ENCODE peak calls at places on chromosome 19, in four cellular contexts. One of them, this sample, is unnamed.

GRCh38 chr19:37893845-37894575 is 12.4 kb downstream of the WDR87 start:
- DNase-seq in neural progenitor cell: no peak
- DNase-seq in GM23248: no peak
- DNase-seq in GM23338: no peak
- DNase-seq in this sample: no peak

GRCh38 chr19:2589441-2589840 is 113.1 kb downstream of the GNG7 start:
- DNase-seq in neural progenitor cell: no peak
- DNase-seq in GM23248: no peak
- DNase-seq in GM23338: peak
- DNase-seq in this sample: no peak

GRCh38 chr19:47518854-47519253 is 4.0 kb upstream of the NAPA start:
- DNase-seq in GM23338: no peak
- DNase-seq in GM23248: no peak
- DNase-seq in neural progenitor cell: no peak
- DNase-seq in this sample: no peak

GRCh38 chr19:2149980-2150793 is 1.2 kb downstream of the AP3D1 start:
- DNase-seq in neural progenitor cell: peak
- DNase-seq in GM23338: peak
- DNase-seq in GM23248: peak
- DNase-seq in this sample: no peak

GRCh38 chr19:10078329-10078728 is 7.8 kb upstream of the SHFL start:
- DNase-seq in neural progenitor cell: no peak
- DNase-seq in GM23248: no peak
- DNase-seq in GM23338: no peak
- DNase-seq in this sample: no peak

GRCh38 chr19:33771308-33772101 is 25.2 kb upstream of the KCTD15 start:
- DNase-seq in GM23248: peak
- DNase-seq in GM23338: peak
- DNase-seq in neural progenitor cell: peak
- DNase-seq in this sample: peak

GRCh38 chr19:29873024-29873800 is 61.4 kb downstream of the CCNE1 start:
- DNase-seq in GM23338: peak
- DNase-seq in neural progenitor cell: peak
- DNase-seq in GM23248: peak
- DNase-seq in this sample: peak

GRCh38 chr19:14350302-14350701 is 30.9 kb upstream of the ADGRE5 start:
- DNase-seq in GM23248: no peak
- DNase-seq in GM23338: no peak
- DNase-seq in neural progenitor cell: peak
- DNase-seq in this sample: no peak

GRCh38 chr19:7861619-7862412 is 12.4 kb downstream of the PRR36 start:
- DNase-seq in GM23338: peak
- DNase-seq in neural progenitor cell: peak
- DNase-seq in GM23248: no peak
- DNase-seq in this sample: no peak

GRCh38 chr19:14375582-14376291 is 5.5 kb upstream of the ADGRE5 start:
- DNase-seq in GM23248: peak
- DNase-seq in neural progenitor cell: no peak
- DNase-seq in GM23338: peak
- DNase-seq in this sample: no peak

GRCh38 chr19:45103200-45103624 is 10.2 kb downstream of the PPP1R37 start:
- DNase-seq in neural progenitor cell: no peak
- DNase-seq in GM23248: no peak
- DNase-seq in GM23338: no peak
- DNase-seq in this sample: peak

GRCh38 chr19:54172413-54172763 is 572 bp downstream of the TMC4 start:
- DNase-seq in GM23248: no peak
- DNase-seq in GM23338: no peak
- DNase-seq in neural progenitor cell: no peak
- DNase-seq in this sample: no peak

GRCh38 chr19:29724102-29724641 is 9.1 kb upstream of the C19orf12 start:
- DNase-seq in GM23338: peak
- DNase-seq in GM23248: peak
- DNase-seq in neural progenitor cell: peak
- DNase-seq in this sample: peak

GRCh38 chr19:56139847-56140582 is 1.1 kb upstream of the ZNF444 start:
- DNase-seq in GM23338: no peak
- DNase-seq in neural progenitor cell: no peak
- DNase-seq in GM23248: peak
- DNase-seq in this sample: no peak

GRCh38 chr19:20660473-20660872 is 898 bp downstream of the ZNF626 start:
- DNase-seq in GM23248: no peak
- DNase-seq in GM23338: peak
- DNase-seq in neural progenitor cell: peak
- DNase-seq in this sample: no peak

GRCh38 chr19:2561895-2562294 is 86.0 kb downstream of the GADD45B start:
- DNase-seq in GM23248: no peak
- DNase-seq in GM23338: no peak
- DNase-seq in neural progenitor cell: no peak
- DNase-seq in this sample: peak

GRCh38 chr19:2594319-2594718 is 108.2 kb downstream of the GNG7 start:
- DNase-seq in GM23248: no peak
- DNase-seq in GM23338: no peak
- DNase-seq in neural progenitor cell: no peak
- DNase-seq in this sample: no peak

GRCh38 chr19:48613852-48614435 is 932 bp downstream of the FAM83E start:
- DNase-seq in GM23338: no peak
- DNase-seq in neural progenitor cell: no peak
- DNase-seq in GM23248: peak
- DNase-seq in this sample: no peak

GRCh38 chr19:10010247-10010691 is at the start of gene COL5A3:
- DNase-seq in GM23338: peak
- DNase-seq in GM23248: peak
- DNase-seq in neural progenitor cell: peak
- DNase-seq in this sample: no peak

GRCh38 chr19:56333506-56333905 is 18.9 kb upstream of the ZSCAN5A start:
- DNase-seq in GM23248: peak
- DNase-seq in neural progenitor cell: peak
- DNase-seq in GM23338: peak
- DNase-seq in this sample: peak

GRCh38 chr19:49106648-49107135 is 7.5 kb upstream of the LIN7B start:
- DNase-seq in GM23338: peak
- DNase-seq in GM23248: peak
- DNase-seq in neural progenitor cell: peak
- DNase-seq in this sample: peak

GRCh38 chr19:4108767-4109625 is 14.9 kb downstream of the MAP2K2 start:
- DNase-seq in GM23338: no peak
- DNase-seq in GM23248: no peak
- DNase-seq in neural progenitor cell: no peak
- DNase-seq in this sample: peak

GRCh38 chr19:49361438-49362047 is 673 bp downstream of the TEAD2 start:
- DNase-seq in GM23248: peak
- DNase-seq in neural progenitor cell: peak
- DNase-seq in GM23338: peak
- DNase-seq in this sample: no peak

GRCh38 chr19:58396691-58397532 is 1.5 kb downstream of the RNF225 start:
- DNase-seq in GM23248: no peak
- DNase-seq in GM23338: peak
- DNase-seq in neural progenitor cell: no peak
- DNase-seq in this sample: no peak

GRCh38 chr19:44812142-44812718 is 3.3 kb downstream of the BCAM start:
- DNase-seq in GM23338: no peak
- DNase-seq in neural progenitor cell: no peak
- DNase-seq in GM23248: no peak
- DNase-seq in this sample: no peak

GRCh38 chr19:32874605-32875004 is 5.0 kb upstream of the SLC7A9 start:
- DNase-seq in GM23248: no peak
- DNase-seq in neural progenitor cell: no peak
- DNase-seq in GM23338: no peak
- DNase-seq in this sample: no peak

GRCh38 chr19:55546822-55547614 is 1.7 kb upstream of the SBK3 start:
- DNase-seq in GM23338: peak
- DNase-seq in GM23248: peak
- DNase-seq in neural progenitor cell: peak
- DNase-seq in this sample: no peak

GRCh38 chr19:538641-539428 is 5.0 kb upstream of the GZMM start:
- DNase-seq in GM23248: no peak
- DNase-seq in GM23338: no peak
- DNase-seq in neural progenitor cell: no peak
- DNase-seq in this sample: no peak

GRCh38 chr19:4320419-4320818 is 16.0 kb downstream of the FSD1 start:
- DNase-seq in GM23338: no peak
- DNase-seq in GM23248: no peak
- DNase-seq in neural progenitor cell: no peak
- DNase-seq in this sample: no peak

GRCh38 chr19:34313188-34313587 is 51.8 kb upstream of the GPI start:
- DNase-seq in neural progenitor cell: no peak
- DNase-seq in GM23338: no peak
- DNase-seq in GM23248: peak
- DNase-seq in this sample: no peak

GRCh38 chr19:39247701-39248664 is 673 bp downstream of the IFNL4 start:
- DNase-seq in GM23248: peak
- DNase-seq in GM23338: peak
- DNase-seq in neural progenitor cell: peak
- DNase-seq in this sample: no peak

GRCh38 chr19:39251081-39251480 is 2.4 kb upstream of the IFNL4 start:
- DNase-seq in GM23338: no peak
- DNase-seq in GM23248: no peak
- DNase-seq in neural progenitor cell: no peak
- DNase-seq in this sample: no peak

GRCh38 chr19:39248806-39249205 is at the start of gene IFNL4:
- DNase-seq in GM23248: no peak
- DNase-seq in GM23338: no peak
- DNase-seq in neural progenitor cell: no peak
- DNase-seq in this sample: no peak

GRCh38 chr19:39252458-39252857 is 3.8 kb upstream of the IFNL4 start:
- DNase-seq in neural progenitor cell: no peak
- DNase-seq in GM23248: no peak
- DNase-seq in GM23338: no peak
- DNase-seq in this sample: no peak

DNA sequence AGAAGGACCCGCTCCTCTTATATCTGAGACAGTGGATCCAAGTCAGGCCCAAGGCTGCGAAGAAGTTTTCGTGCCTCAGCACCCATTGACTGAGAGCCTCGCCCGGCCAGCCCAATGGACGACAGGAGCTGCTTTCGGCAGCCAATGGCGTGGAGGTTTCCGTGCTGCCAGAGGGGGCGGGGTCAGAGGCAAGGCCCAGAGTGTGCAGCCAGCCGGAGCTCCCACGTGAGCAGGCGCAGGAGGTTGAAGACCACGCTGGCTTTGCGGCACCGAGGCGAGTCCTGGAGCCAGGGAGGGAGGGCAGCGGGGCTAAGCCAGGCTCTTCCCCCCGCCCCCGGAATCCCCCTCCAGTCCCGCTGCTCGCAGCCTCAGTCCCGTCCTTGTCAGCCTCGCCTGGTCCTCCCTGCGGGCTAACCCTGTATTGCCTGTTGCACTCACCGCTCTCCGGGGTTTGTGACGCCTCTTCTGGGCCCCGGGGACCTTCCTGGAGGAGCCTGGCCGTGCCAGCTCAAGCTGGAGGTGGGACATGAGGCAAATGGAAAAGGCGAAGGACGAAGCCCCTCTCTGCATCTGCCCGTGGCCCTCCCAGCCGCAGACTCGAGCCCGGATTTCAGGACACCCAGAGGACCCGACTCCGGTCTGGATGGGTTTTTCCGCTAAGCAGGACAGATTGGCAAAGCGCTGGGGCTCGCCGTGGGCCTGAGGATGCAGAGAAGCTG is 1.5 kb downstream of the IFNL4 start:
- DNase-seq in GM23248: peak
- DNase-seq in neural progenitor cell: peak
- DNase-seq in GM23338: peak
- DNase-seq in this sample: no peak
- H3K4me3 ChIP-seq in GM23248: no peak
- H3K4me3 ChIP-seq in neural progenitor cell: peak
- H3K4me3 ChIP-seq in GM23338: peak
- H3K4me3 ChIP-seq in this sample: no peak

GRCh38 chr19:18418725-18419194 is 438 bp upstream of the SSBP4 start:
- DNase-seq in GM23248: peak
- DNase-seq in neural progenitor cell: no peak
- DNase-seq in GM23338: peak
- DNase-seq in this sample: no peak
- TF ChIP-seq EZH2 in GM23248: no peak
- TF ChIP-seq EZH2 in neural progenitor cell: no peak
- TF ChIP-seq EZH2 in GM23338: peak
- TF ChIP-seq EZH2 in this sample: no peak

DNA sequence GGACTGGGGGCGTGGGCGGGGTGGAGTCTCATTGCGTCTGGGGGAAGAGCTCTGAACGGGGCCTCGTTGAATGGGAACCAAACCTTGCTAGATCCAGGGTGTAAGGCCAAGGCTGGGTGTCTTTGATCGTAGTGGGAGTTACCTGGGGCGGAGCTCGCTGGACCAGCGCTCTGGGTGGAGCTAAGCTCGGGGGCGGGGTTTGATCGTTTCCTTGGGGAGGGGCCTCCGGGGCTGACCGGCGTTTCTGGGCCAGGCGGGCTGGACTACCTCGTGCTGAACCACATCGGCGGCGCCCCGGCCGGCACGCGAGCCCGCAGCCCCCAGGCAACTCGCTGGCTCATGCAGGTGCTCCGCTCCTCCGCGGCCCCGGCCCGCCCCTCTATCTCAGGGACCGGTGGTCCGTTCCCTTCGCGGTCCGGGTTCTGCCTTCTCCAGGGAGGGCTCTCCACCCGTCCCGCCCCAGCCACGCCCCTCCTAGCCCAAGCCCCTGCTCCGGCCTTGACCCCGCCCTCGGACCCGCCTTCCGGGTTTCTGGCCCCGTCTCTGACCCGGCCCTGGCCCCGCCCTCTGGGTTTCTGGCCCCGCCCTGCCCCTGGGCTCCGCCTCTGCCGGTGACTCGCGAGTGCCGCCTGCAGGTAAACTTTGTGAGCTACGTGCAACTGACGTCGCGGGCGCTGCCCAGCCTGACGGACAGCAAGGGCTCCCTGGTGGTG is 3.3 kb upstream of the RPL36 start:
- DNase-seq in neural progenitor cell: peak
- DNase-seq in GM23248: peak
- DNase-seq in GM23338: peak
- DNase-seq in this sample: peak
- H3K27ac ChIP-seq in neural progenitor cell: no peak
- H3K27ac ChIP-seq in GM23248: peak
- H3K27ac ChIP-seq in GM23338: no peak
- H3K27ac ChIP-seq in this sample: peak

GRCh38 chr19:38908854-38909253 is 3.1 kb downstream of the CCER2 start:
- DNase-seq in neural progenitor cell: no peak
- DNase-seq in GM23338: no peak
- DNase-seq in GM23248: no peak
- DNase-seq in this sample: no peak
- H3K4me3 ChIP-seq in neural progenitor cell: no peak
- H3K4me3 ChIP-seq in GM23338: no peak
- H3K4me3 ChIP-seq in GM23248: no peak
- H3K4me3 ChIP-seq in this sample: no peak

GRCh38 chr19:39507715-39508364 is 7.1 kb upstream of the SELENOV start:
- DNase-seq in GM23248: no peak
- DNase-seq in GM23338: no peak
- DNase-seq in neural progenitor cell: peak
- DNase-seq in this sample: no peak
- TF ChIP-seq EZH2 in GM23248: no peak
- TF ChIP-seq EZH2 in GM23338: peak
- TF ChIP-seq EZH2 in neural progenitor cell: peak
- TF ChIP-seq EZH2 in this sample: no peak

GRCh38 chr19:17337675-17338439 is 504 bp downstream of the GTPBP3 start:
- DNase-seq in GM23338: peak
- DNase-seq in GM23248: peak
- DNase-seq in neural progenitor cell: peak
- DNase-seq in this sample: peak
- H3K27ac ChIP-seq in GM23338: peak
- H3K27ac ChIP-seq in GM23248: peak
- H3K27ac ChIP-seq in neural progenitor cell: no peak
- H3K27ac ChIP-seq in this sample: peak

GRCh38 chr19:6531956-6532243 is 1.1 kb downstream of the TNFSF9 start:
- DNase-seq in GM23338: no peak
- DNase-seq in GM23248: no peak
- DNase-seq in neural progenitor cell: no peak
- DNase-seq in this sample: no peak
- H3K4me3 ChIP-seq in GM23338: peak
- H3K4me3 ChIP-seq in GM23248: peak
- H3K4me3 ChIP-seq in neural progenitor cell: no peak
- H3K4me3 ChIP-seq in this sample: peak

This sample was measured in DND-41.